ENCODE peak calls at places on chromosomes 11 and 22, in eight cellular contexts. V is EL; C is HS-5; L is activated CD4-positive, alpha-beta T cell treated with anti-CD3 and anti-CD28 coated beads, Interleukin-2, amount 50 U/mL, for 1 hour; P is NCI-H187; W is stimulated activated CD4-positive, alpha-beta T cell treated with anti-CD3 and anti-CD28 coated beads, Interleukin-1b, Interleukin-23, amount 100 ng/mL, for 1 hour; A is HFFc6; Z is NB4. J is an unnamed sample.

GRCh38 chr22:19292262-19293230 is 1.0 kb upstream of the CLTCL1 start:
- DNase-seq in V (no peak), C (no peak), L (peak), P (peak), W (no peak), A (no peak), Z (peak), J (no peak)

GRCh38 chr11:128424867-128425285 is 162.5 kb downstream of the ETS1 start:
- DNase-seq in V (no peak), C (no peak), L (no peak), P (no peak), W (no peak), A (no peak), Z (no peak), J (no peak)

GRCh38 chr11:1744137-1744878 is 6.1 kb downstream of the IFITM10 start:
- DNase-seq in V (no peak), C (no peak), L (no peak), P (no peak), W (no peak), A (no peak), Z (no peak), J (no peak)

GRCh38 chr22:41987276-41987675 is 11.3 kb upstream of the WBP2NL start:
- DNase-seq in V (no peak), C (no peak), L (no peak), P (no peak), W (no peak), A (no peak), Z (no peak), J (no peak)

GRCh38 chr11:79092791-79093313 is 348.0 kb downstream of the TENM4 start:
- DNase-seq in V (peak), C (peak), L (no peak), P (no peak), W (no peak), A (peak), Z (peak), J (peak)

GRCh38 chr11:15170170-15170569 is 55.4 kb downstream of the INSC start:
- DNase-seq in V (no peak), C (no peak), L (no peak), P (no peak), W (no peak), A (no peak), Z (no peak), J (no peak)

GRCh38 chr11:657691-658126 is 20.6 kb downstream of the DRD4 start:
- DNase-seq in V (no peak), C (no peak), L (no peak), P (no peak), W (no peak), A (no peak), Z (no peak), J (no peak)

GRCh38 chr11:111765984-111766833 is at the start of gene PPP2R1B:
- DNase-seq in V (peak), C (peak), L (peak), P (peak), W (peak), A (peak), Z (peak), J (peak)

GRCh38 chr11:126468102-126468521 is 112.6 kb downstream of the ST3GAL4 start:
- DNase-seq in V (peak), C (no peak), L (no peak), P (no peak), W (no peak), A (no peak), Z (peak), J (no peak)

GRCh38 chr11:64996327-64996709 is 453 bp downstream of the BATF2 start:
- DNase-seq in V (no peak), C (no peak), L (no peak), P (no peak), W (no peak), A (no peak), Z (no peak), J (no peak)

GRCh38 chr11:10326080-10326964 is 21.4 kb downstream of the ADM start:
- DNase-seq in V (no peak), C (no peak), L (no peak), P (no peak), W (no peak), A (no peak), Z (no peak), J (no peak)

GRCh38 chr11:63609971-63610580 is 4.2 kb downstream of the PLAAT3 start:
- DNase-seq in V (peak), C (no peak), L (no peak), P (no peak), W (no peak), A (no peak), Z (no peak), J (no peak)

GRCh38 chr22:24117942-24118341 is 63.3 kb upstream of the SUSD2 start:
- DNase-seq in V (no peak), C (no peak), L (no peak), P (no peak), W (no peak), A (no peak), Z (peak), J (no peak)

J was measured in DMS79.